ENCODE peak calls at places on chromosome 7, in seven cellular contexts. One of them, this sample, is unnamed.

GRCh38 chr7:127755529-127755928 is 103.5 kb downstream of the SND1 start:
- DNase-seq in cardiac fibroblast: no peak
- DNase-seq in GM06990: no peak
- DNase-seq in NCI-H748 treated with DMSO at 0.1 percent for 48 hours: peak; percentile 13
- DNase-seq in activated CD4-positive, CD25-positive, alpha-beta regulatory T cell: no peak
- DNase-seq in activated T-cell treated with anti-CD3 and anti-CD28 coated beads for 4 hours: no peak
- DNase-seq in iPS DF 19.7: no peak
- DNase-seq in this sample: no peak

GRCh38 chr7:1603346-1604211 is 33.7 kb upstream of the PSMG3 start:
- DNase-seq in cardiac fibroblast: no peak
- DNase-seq in GM06990: no peak
- DNase-seq in NCI-H748 treated with DMSO at 0.1 percent for 48 hours: no peak
- DNase-seq in activated CD4-positive, CD25-positive, alpha-beta regulatory T cell: no peak
- DNase-seq in activated T-cell treated with anti-CD3 and anti-CD28 coated beads for 4 hours: no peak
- DNase-seq in iPS DF 19.7: no peak
- DNase-seq in this sample: no peak

GRCh38 chr7:137981175-137981574 is 20.7 kb downstream of the CREB3L2 start:
- DNase-seq in cardiac fibroblast: no peak
- DNase-seq in GM06990: no peak
- DNase-seq in NCI-H748 treated with DMSO at 0.1 percent for 48 hours: no peak
- DNase-seq in activated CD4-positive, CD25-positive, alpha-beta regulatory T cell: no peak
- DNase-seq in activated T-cell treated with anti-CD3 and anti-CD28 coated beads for 4 hours: no peak
- DNase-seq in iPS DF 19.7: no peak
- DNase-seq in this sample: no peak

GRCh38 chr7:20444041-20444440 is 113.3 kb downstream of the ITGB8 start:
- DNase-seq in cardiac fibroblast: peak; percentile 51
- DNase-seq in GM06990: no peak
- DNase-seq in NCI-H748 treated with DMSO at 0.1 percent for 48 hours: no peak
- DNase-seq in activated CD4-positive, CD25-positive, alpha-beta regulatory T cell: no peak
- DNase-seq in activated T-cell treated with anti-CD3 and anti-CD28 coated beads for 4 hours: no peak
- DNase-seq in iPS DF 19.7: no peak
- DNase-seq in this sample: no peak

GRCh38 chr7:25858562-25859411 is 293.2 kb upstream of the NFE2L3 start:
- DNase-seq in cardiac fibroblast: no peak
- DNase-seq in GM06990: no peak
- DNase-seq in NCI-H748 treated with DMSO at 0.1 percent for 48 hours: no peak
- DNase-seq in activated CD4-positive, CD25-positive, alpha-beta regulatory T cell: no peak
- DNase-seq in activated T-cell treated with anti-CD3 and anti-CD28 coated beads for 4 hours: no peak
- DNase-seq in iPS DF 19.7: no peak
- DNase-seq in this sample: no peak

GRCh38 chr7:65448824-65449504 is 75.3 kb downstream of the ZNF92 start:
- DNase-seq in cardiac fibroblast: peak; percentile 55
- DNase-seq in GM06990: no peak
- DNase-seq in NCI-H748 treated with DMSO at 0.1 percent for 48 hours: no peak
- DNase-seq in activated CD4-positive, CD25-positive, alpha-beta regulatory T cell: no peak
- DNase-seq in activated T-cell treated with anti-CD3 and anti-CD28 coated beads for 4 hours: no peak
- DNase-seq in iPS DF 19.7: no peak
- DNase-seq in this sample: peak; percentile 95

GRCh38 chr7:98133621-98134266 is 27.1 kb downstream of the LMTK2 start:
- DNase-seq in cardiac fibroblast: peak; percentile 26
- DNase-seq in GM06990: no peak
- DNase-seq in NCI-H748 treated with DMSO at 0.1 percent for 48 hours: no peak
- DNase-seq in activated CD4-positive, CD25-positive, alpha-beta regulatory T cell: no peak
- DNase-seq in activated T-cell treated with anti-CD3 and anti-CD28 coated beads for 4 hours: no peak
- DNase-seq in iPS DF 19.7: no peak
- DNase-seq in this sample: peak; percentile 35

GRCh38 chr7:24825931-24826661 is 68.8 kb upstream of the GSDME start:
- DNase-seq in cardiac fibroblast: peak; percentile 51
- DNase-seq in GM06990: no peak
- DNase-seq in NCI-H748 treated with DMSO at 0.1 percent for 48 hours: no peak
- DNase-seq in activated CD4-positive, CD25-positive, alpha-beta regulatory T cell: no peak
- DNase-seq in activated T-cell treated with anti-CD3 and anti-CD28 coated beads for 4 hours: no peak
- DNase-seq in iPS DF 19.7: no peak
- DNase-seq in this sample: peak; percentile 48

GRCh38 chr7:2082357-2083038 is 150.2 kb downstream of the MAD1L1 start:
- DNase-seq in cardiac fibroblast: peak; percentile 81
- DNase-seq in GM06990: no peak
- DNase-seq in NCI-H748 treated with DMSO at 0.1 percent for 48 hours: peak; percentile 41
- DNase-seq in activated CD4-positive, CD25-positive, alpha-beta regulatory T cell: no peak
- DNase-seq in activated T-cell treated with anti-CD3 and anti-CD28 coated beads for 4 hours: no peak
- DNase-seq in iPS DF 19.7: no peak
- DNase-seq in this sample: peak; percentile 88

GRCh38 chr7:40009301-40009700 is 59.2 kb downstream of the CDK13 start:
- DNase-seq in cardiac fibroblast: no peak
- DNase-seq in GM06990: no peak
- DNase-seq in NCI-H748 treated with DMSO at 0.1 percent for 48 hours: no peak
- DNase-seq in activated CD4-positive, CD25-positive, alpha-beta regulatory T cell: no peak
- DNase-seq in activated T-cell treated with anti-CD3 and anti-CD28 coated beads for 4 hours: no peak
- DNase-seq in iPS DF 19.7: no peak
- DNase-seq in this sample: no peak

GRCh38 chr7:55786901-55787300 is 75.7 kb downstream of the SEPTIN14 start:
- DNase-seq in cardiac fibroblast: no peak
- DNase-seq in GM06990: no peak
- DNase-seq in NCI-H748 treated with DMSO at 0.1 percent for 48 hours: no peak
- DNase-seq in activated CD4-positive, CD25-positive, alpha-beta regulatory T cell: no peak
- DNase-seq in activated T-cell treated with anti-CD3 and anti-CD28 coated beads for 4 hours: no peak
- DNase-seq in iPS DF 19.7: no peak
- DNase-seq in this sample: no peak

GRCh38 chr7:25820432-25821040 is 331.5 kb upstream of the NFE2L3 start:
- DNase-seq in cardiac fibroblast: no peak
- DNase-seq in GM06990: no peak
- DNase-seq in NCI-H748 treated with DMSO at 0.1 percent for 48 hours: no peak
- DNase-seq in activated CD4-positive, CD25-positive, alpha-beta regulatory T cell: no peak
- DNase-seq in activated T-cell treated with anti-CD3 and anti-CD28 coated beads for 4 hours: no peak
- DNase-seq in iPS DF 19.7: no peak
- DNase-seq in this sample: no peak

GRCh38 chr7:112654322-112655216 is 135.6 kb downstream of the TMEM168 start:
- DNase-seq in cardiac fibroblast: peak; percentile 32
- DNase-seq in GM06990: no peak
- DNase-seq in NCI-H748 treated with DMSO at 0.1 percent for 48 hours: no peak
- DNase-seq in activated CD4-positive, CD25-positive, alpha-beta regulatory T cell: no peak
- DNase-seq in activated T-cell treated with anti-CD3 and anti-CD28 coated beads for 4 hours: no peak
- DNase-seq in iPS DF 19.7: no peak
- DNase-seq in this sample: peak; percentile 52

GRCh38 chr7:101677421-101678137 is 48.5 kb upstream of the MYL10 start:
- DNase-seq in cardiac fibroblast: peak; percentile 13
- DNase-seq in GM06990: no peak
- DNase-seq in NCI-H748 treated with DMSO at 0.1 percent for 48 hours: no peak
- DNase-seq in activated CD4-positive, CD25-positive, alpha-beta regulatory T cell: no peak
- DNase-seq in activated T-cell treated with anti-CD3 and anti-CD28 coated beads for 4 hours: no peak
- DNase-seq in iPS DF 19.7: no peak
- DNase-seq in this sample: no peak